ENCODE peak calls at places on chromosomes 2 and 18, in eight cellular contexts. One of them, this sample, is unnamed. For H3K4me1, the result is how much of the 10 kb centered on the place peaks cover.

GRCh38 chr2:26485725-26486418 is 7.9 kb upstream of the OTOF start:
- DNase-seq in sigmoid colon: no peak
- DNase-seq in suprapubic skin: no peak
- DNase-seq in transverse colon: no peak
- DNase-seq in stomach: no peak
- DNase-seq in upper lobe of left lung: no peak
- DNase-seq in tibial nerve: no peak
- DNase-seq in HepG2: no peak
- DNase-seq in this sample: no peak

GRCh38 chr2:182554950-182555349 is 128.1 kb upstream of the PDE1A start:
- DNase-seq in sigmoid colon: no peak
- DNase-seq in suprapubic skin: no peak
- DNase-seq in transverse colon: no peak
- DNase-seq in stomach: no peak
- DNase-seq in upper lobe of left lung: no peak
- DNase-seq in tibial nerve: no peak
- DNase-seq in HepG2: no peak
- DNase-seq in this sample: no peak

GRCh38 chr2:156445311-156446218 is 9.4 kb downstream of the GPD2 start:
- DNase-seq in sigmoid colon: no peak
- DNase-seq in suprapubic skin: no peak
- DNase-seq in transverse colon: no peak
- DNase-seq in stomach: no peak
- DNase-seq in upper lobe of left lung: no peak
- DNase-seq in tibial nerve: no peak
- DNase-seq in HepG2: no peak
- DNase-seq in this sample: no peak

GRCh38 chr2:19256239-19256638 is 102.2 kb downstream of the OSR1 start:
- DNase-seq in sigmoid colon: no peak
- DNase-seq in suprapubic skin: no peak
- DNase-seq in transverse colon: no peak
- DNase-seq in stomach: no peak
- DNase-seq in upper lobe of left lung: no peak
- DNase-seq in tibial nerve: no peak
- DNase-seq in HepG2: no peak
- DNase-seq in this sample: no peak

GRCh38 chr2:232781765-232782164 is 5.4 kb upstream of the KCNJ13 start:
- DNase-seq in sigmoid colon: no peak
- DNase-seq in suprapubic skin: no peak
- DNase-seq in transverse colon: no peak
- DNase-seq in stomach: no peak
- DNase-seq in upper lobe of left lung: no peak
- DNase-seq in tibial nerve: no peak
- DNase-seq in HepG2: peak
- DNase-seq in this sample: no peak

GRCh38 chr2:234240917-234241316 is 190.4 kb downstream of the SPP2 start:
- DNase-seq in sigmoid colon: no peak
- DNase-seq in suprapubic skin: no peak
- DNase-seq in transverse colon: no peak
- DNase-seq in stomach: no peak
- DNase-seq in upper lobe of left lung: no peak
- DNase-seq in tibial nerve: no peak
- DNase-seq in HepG2: no peak
- DNase-seq in this sample: no peak

GRCh38 chr2:133633851-133634250 is 65.6 kb upstream of the NCKAP5 start:
- DNase-seq in sigmoid colon: no peak
- DNase-seq in suprapubic skin: no peak
- DNase-seq in transverse colon: no peak
- DNase-seq in stomach: no peak
- DNase-seq in upper lobe of left lung: no peak
- DNase-seq in tibial nerve: no peak
- DNase-seq in HepG2: no peak
- DNase-seq in this sample: no peak

GRCh38 chr2:197198890-197199289 is 111.7 kb downstream of the ANKRD44 start:
- DNase-seq in sigmoid colon: no peak
- DNase-seq in suprapubic skin: no peak
- DNase-seq in transverse colon: peak
- DNase-seq in stomach: peak
- DNase-seq in upper lobe of left lung: peak
- DNase-seq in tibial nerve: no peak
- DNase-seq in HepG2: no peak
- DNase-seq in this sample: peak

GRCh38 chr2:68428746-68429145 is 38.3 kb downstream of the FBXO48 start:
- DNase-seq in sigmoid colon: no peak
- DNase-seq in suprapubic skin: no peak
- DNase-seq in transverse colon: no peak
- DNase-seq in stomach: no peak
- DNase-seq in upper lobe of left lung: no peak
- DNase-seq in tibial nerve: no peak
- DNase-seq in HepG2: no peak
- DNase-seq in this sample: no peak

GRCh38 chr2:27131429-27131828 is 3.0 kb downstream of the PREB start:
- DNase-seq in sigmoid colon: no peak
- DNase-seq in suprapubic skin: no peak
- DNase-seq in transverse colon: no peak
- DNase-seq in stomach: no peak
- DNase-seq in upper lobe of left lung: no peak
- DNase-seq in tibial nerve: no peak
- DNase-seq in HepG2: no peak
- DNase-seq in this sample: no peak

GRCh38 chr18:45353530-45353929 is 261.7 kb upstream of the SLC14A2 start:
- DNase-seq in sigmoid colon: no peak
- DNase-seq in suprapubic skin: no peak
- DNase-seq in transverse colon: no peak
- DNase-seq in stomach: no peak
- DNase-seq in upper lobe of left lung: no peak
- DNase-seq in tibial nerve: no peak
- DNase-seq in HepG2: no peak
- DNase-seq in this sample: no peak

GRCh38 chr2:1156526-1156925 is 205.9 kb downstream of the SNTG2 start:
- DNase-seq in sigmoid colon: no peak
- DNase-seq in suprapubic skin: no peak
- DNase-seq in transverse colon: no peak
- DNase-seq in stomach: no peak
- DNase-seq in upper lobe of left lung: no peak
- DNase-seq in tibial nerve: no peak
- DNase-seq in HepG2: no peak
- DNase-seq in this sample: no peak

GRCh38 chr2:69380072-69380917 is 6.7 kb downstream of the GFPT1 start:
- DNase-seq in sigmoid colon: no peak
- DNase-seq in suprapubic skin: no peak
- DNase-seq in transverse colon: no peak
- DNase-seq in stomach: no peak
- DNase-seq in upper lobe of left lung: peak
- DNase-seq in tibial nerve: no peak
- DNase-seq in HepG2: no peak
- DNase-seq in this sample: no peak

DNA sequence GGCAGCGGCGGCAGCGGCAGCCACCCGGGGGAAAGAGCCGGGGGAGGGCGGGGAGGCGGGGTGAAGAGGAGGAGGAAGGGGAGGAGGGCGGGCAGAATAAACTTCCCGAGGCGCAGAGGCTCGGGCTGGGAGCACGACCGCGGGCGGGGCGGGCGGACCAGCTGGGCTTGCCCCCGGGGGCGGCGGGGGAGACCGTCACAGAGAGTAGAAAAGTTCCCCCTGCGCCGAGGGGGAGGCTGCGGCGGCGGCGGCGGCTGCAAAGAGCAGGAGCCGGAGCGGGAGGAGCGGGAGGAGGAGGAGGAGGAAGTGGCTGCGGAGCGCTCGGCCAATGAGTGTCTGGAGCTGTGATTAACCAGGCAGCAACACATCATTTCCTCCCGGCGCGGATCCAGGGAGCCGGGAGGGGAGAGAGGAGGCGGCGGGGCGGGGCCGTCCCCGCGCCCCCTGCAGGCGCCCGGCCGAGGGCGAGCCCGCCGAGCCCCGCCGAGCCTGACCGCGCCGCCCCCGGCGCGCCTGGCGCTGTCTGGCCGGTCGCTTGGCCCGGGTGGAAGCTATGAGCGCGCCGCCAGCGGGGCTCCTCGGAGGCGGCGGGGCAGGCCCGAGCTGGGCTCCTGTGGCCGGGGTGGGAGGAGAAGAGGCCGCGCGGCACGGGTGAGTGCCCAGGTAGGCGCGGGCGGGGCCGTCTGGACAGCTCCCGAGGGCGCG is at the start of gene ACVR1:
- DNase-seq in sigmoid colon: peak
- DNase-seq in suprapubic skin: peak
- DNase-seq in transverse colon: peak
- DNase-seq in stomach: peak
- DNase-seq in upper lobe of left lung: peak
- DNase-seq in tibial nerve: peak
- DNase-seq in HepG2: peak
- DNase-seq in this sample: peak
- TF ChIP-seq POLR2A in sigmoid colon: no peak
- TF ChIP-seq POLR2A in suprapubic skin: no peak
- TF ChIP-seq POLR2A in transverse colon: peak
- TF ChIP-seq POLR2A in stomach: no peak
- TF ChIP-seq POLR2A in upper lobe of left lung: peak
- TF ChIP-seq POLR2A in tibial nerve: peak
- TF ChIP-seq POLR2A in HepG2: peak
- TF ChIP-seq POLR2A in this sample: peak

DNA sequence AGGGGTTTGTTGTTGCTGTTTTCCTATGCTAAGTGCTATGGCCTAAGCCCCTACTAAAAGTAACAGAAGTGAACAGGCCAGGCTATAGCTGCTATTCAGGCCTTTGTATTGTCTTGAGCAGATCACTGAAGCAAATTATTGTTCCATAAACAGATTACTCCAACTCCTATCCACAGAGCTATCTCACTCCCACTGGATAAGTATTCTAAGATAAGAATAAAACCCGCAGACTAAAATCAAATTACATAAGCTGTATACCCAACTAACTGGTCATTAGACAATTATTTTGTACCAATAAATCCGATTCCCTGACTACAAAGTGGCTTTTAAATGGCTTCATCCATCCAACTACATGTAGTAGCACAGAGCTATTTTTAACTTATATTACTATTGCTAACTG is 74.3 kb downstream of the THADA start:
- DNase-seq in sigmoid colon: no peak
- DNase-seq in suprapubic skin: no peak
- DNase-seq in transverse colon: no peak
- DNase-seq in stomach: no peak
- DNase-seq in upper lobe of left lung: no peak
- DNase-seq in tibial nerve: no peak
- DNase-seq in HepG2: no peak
- DNase-seq in this sample: no peak
- H3K4me1 ChIP-seq in sigmoid colon: half or more
- H3K4me1 ChIP-seq in suprapubic skin: half or more
- H3K4me1 ChIP-seq in transverse colon: under half
- H3K4me1 ChIP-seq in stomach: under half
- H3K4me1 ChIP-seq in upper lobe of left lung: under half
- H3K4me1 ChIP-seq in tibial nerve: under half
- H3K4me1 ChIP-seq in HepG2: under half
- H3K4me1 ChIP-seq in this sample: under half

DNA sequence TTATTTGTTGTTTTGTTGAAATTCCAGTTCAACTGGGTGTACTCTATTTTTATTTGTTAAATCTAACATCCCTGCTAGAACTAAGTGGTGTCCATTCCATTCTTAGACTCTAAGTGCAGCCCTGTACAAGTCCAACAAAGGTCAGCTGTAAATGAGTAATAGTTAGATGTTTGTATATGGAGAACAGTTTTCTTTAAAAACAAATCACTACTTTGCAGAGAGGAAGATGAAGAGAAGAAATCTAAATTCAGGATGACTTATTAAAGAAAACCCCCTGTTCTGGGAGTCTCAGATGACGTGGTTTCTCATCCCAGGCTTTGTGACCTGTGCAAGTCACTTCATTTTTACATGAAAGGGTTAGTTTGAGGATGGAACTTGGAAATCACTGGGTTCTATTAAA is 57.9 kb downstream of the GALNT14 start:
- DNase-seq in sigmoid colon: no peak
- DNase-seq in suprapubic skin: no peak
- DNase-seq in transverse colon: no peak
- DNase-seq in stomach: no peak
- DNase-seq in upper lobe of left lung: no peak
- DNase-seq in tibial nerve: no peak
- DNase-seq in HepG2: no peak
- DNase-seq in this sample: no peak
- TF ChIP-seq EP300 in sigmoid colon: no peak
- TF ChIP-seq EP300 in suprapubic skin: no peak
- TF ChIP-seq EP300 in transverse colon: no peak
- TF ChIP-seq EP300 in stomach: no peak
- TF ChIP-seq EP300 in upper lobe of left lung: no peak
- TF ChIP-seq EP300 in tibial nerve: no peak
- TF ChIP-seq EP300 in HepG2: no peak
- TF ChIP-seq EP300 in this sample: no peak

GRCh38 chr2:176130153-176130916 is 830 bp downstream of the HOXD8 start:
- DNase-seq in sigmoid colon: peak
- DNase-seq in suprapubic skin: no peak
- DNase-seq in transverse colon: peak
- DNase-seq in stomach: no peak
- DNase-seq in upper lobe of left lung: peak
- DNase-seq in tibial nerve: no peak
- DNase-seq in HepG2: no peak
- DNase-seq in this sample: peak
- TF ChIP-seq POLR2A in sigmoid colon: no peak
- TF ChIP-seq POLR2A in suprapubic skin: peak
- TF ChIP-seq POLR2A in transverse colon: peak
- TF ChIP-seq POLR2A in stomach: no peak
- TF ChIP-seq POLR2A in upper lobe of left lung: no peak
- TF ChIP-seq POLR2A in tibial nerve: no peak
- TF ChIP-seq POLR2A in HepG2: no peak
- TF ChIP-seq POLR2A in this sample: peak

GRCh38 chr2:162243305-162243693 is at the start of gene FAP:
- DNase-seq in sigmoid colon: no peak
- DNase-seq in suprapubic skin: no peak
- DNase-seq in transverse colon: no peak
- DNase-seq in stomach: no peak
- DNase-seq in upper lobe of left lung: no peak
- DNase-seq in tibial nerve: no peak
- DNase-seq in HepG2: no peak
- DNase-seq in this sample: no peak
- H3K4me1 ChIP-seq in sigmoid colon: under half
- H3K4me1 ChIP-seq in suprapubic skin: under half
- H3K4me1 ChIP-seq in transverse colon: under half
- H3K4me1 ChIP-seq in stomach: under half
- H3K4me1 ChIP-seq in upper lobe of left lung: under half
- H3K4me1 ChIP-seq in tibial nerve: under half
- H3K4me1 ChIP-seq in HepG2: under half
- H3K4me1 ChIP-seq in this sample: under half

This sample was measured in ovary.